ENCODE peak calls at places on chromosomes 7 and 10, in seven cellular contexts. One of them, this sample, is unnamed.
A peak's percentile ranks its signal among the peaks of the same experiment; 100 is the strongest.

GRCh38 chr10:112361951-112362770 is 11.8 kb upstream of the ACSL5 start:
- DNase-seq in colonic mucosa: peak; percentile 79
- DNase-seq in chondrocyte: no peak
- DNase-seq in astrocyte of the spinal cord: peak; percentile 4
- DNase-seq in NB4: no peak
- DNase-seq in choroid plexus epithelial cell: peak; percentile 38
- DNase-seq in adrenal gland: peak; percentile 92
- DNase-seq in this sample: peak; percentile 93

GRCh38 chr7:31003721-31004120 is 40.0 kb downstream of the GHRHR start:
- DNase-seq in astrocyte of the spinal cord: no peak
- DNase-seq in chondrocyte: no peak
- DNase-seq in colonic mucosa: no peak
- DNase-seq in choroid plexus epithelial cell: no peak
- DNase-seq in adrenal gland: no peak
- DNase-seq in NB4: no peak
- DNase-seq in this sample: peak; percentile 21

GRCh38 chr7:140048989-140049338 is 13.8 kb downstream of the PARP12 start:
- DNase-seq in colonic mucosa: no peak
- DNase-seq in chondrocyte: no peak
- DNase-seq in astrocyte of the spinal cord: no peak
- DNase-seq in choroid plexus epithelial cell: no peak
- DNase-seq in NB4: no peak
- DNase-seq in adrenal gland: no peak
- DNase-seq in this sample: no peak

GRCh38 chr7:22442187-22442886 is 57.7 kb downstream of the STEAP1B start:
- DNase-seq in chondrocyte: no peak
- DNase-seq in colonic mucosa: no peak
- DNase-seq in choroid plexus epithelial cell: no peak
- DNase-seq in adrenal gland: no peak
- DNase-seq in NB4: no peak
- DNase-seq in astrocyte of the spinal cord: no peak
- DNase-seq in this sample: no peak

GRCh38 chr10:79149662-79150443 is 81.1 kb downstream of the ZMIZ1 start:
- DNase-seq in astrocyte of the spinal cord: peak; percentile 65
- DNase-seq in colonic mucosa: peak; percentile 83
- DNase-seq in NB4: peak; percentile 62
- DNase-seq in choroid plexus epithelial cell: peak; percentile 61
- DNase-seq in adrenal gland: peak; percentile 93
- DNase-seq in chondrocyte: no peak
- DNase-seq in this sample: peak; percentile 97

GRCh38 chr10:103575416-103576075 is 82.0 kb downstream of the NEURL1 start:
- DNase-seq in astrocyte of the spinal cord: no peak
- DNase-seq in choroid plexus epithelial cell: no peak
- DNase-seq in NB4: no peak
- DNase-seq in chondrocyte: no peak
- DNase-seq in adrenal gland: no peak
- DNase-seq in colonic mucosa: no peak
- DNase-seq in this sample: no peak

GRCh38 chr10:88244781-88245350 is 338.3 kb downstream of the RNLS start:
- DNase-seq in choroid plexus epithelial cell: no peak
- DNase-seq in colonic mucosa: no peak
- DNase-seq in NB4: no peak
- DNase-seq in adrenal gland: no peak
- DNase-seq in chondrocyte: no peak
- DNase-seq in astrocyte of the spinal cord: no peak
- DNase-seq in this sample: no peak

GRCh38 chr10:131499566-131499965 is 188.0 kb upstream of the TCERG1L start:
- DNase-seq in choroid plexus epithelial cell: no peak
- DNase-seq in adrenal gland: no peak
- DNase-seq in astrocyte of the spinal cord: no peak
- DNase-seq in chondrocyte: peak; percentile 72
- DNase-seq in colonic mucosa: no peak
- DNase-seq in NB4: no peak
- DNase-seq in this sample: no peak

GRCh38 chr7:44079221-44080021 is 2.9 kb downstream of the POLM start:
- DNase-seq in NB4: no peak
- DNase-seq in adrenal gland: no peak
- DNase-seq in choroid plexus epithelial cell: no peak
- DNase-seq in colonic mucosa: no peak
- DNase-seq in chondrocyte: peak; percentile 78
- DNase-seq in astrocyte of the spinal cord: no peak
- DNase-seq in this sample: no peak

GRCh38 chr7:158567153-158567603 is 20.4 kb downstream of the PTPRN2 start:
- DNase-seq in astrocyte of the spinal cord: no peak
- DNase-seq in chondrocyte: peak; percentile 36
- DNase-seq in adrenal gland: no peak
- DNase-seq in NB4: peak; percentile 64
- DNase-seq in colonic mucosa: no peak
- DNase-seq in choroid plexus epithelial cell: no peak
- DNase-seq in this sample: no peak

GRCh38 chr7:97390915-97391593 is 273.6 kb downstream of the SDHAF3 start:
- DNase-seq in NB4: no peak
- DNase-seq in adrenal gland: no peak
- DNase-seq in colonic mucosa: no peak
- DNase-seq in astrocyte of the spinal cord: no peak
- DNase-seq in chondrocyte: no peak
- DNase-seq in choroid plexus epithelial cell: no peak
- DNase-seq in this sample: no peak

GRCh38 chr7:78039791-78040776 is 241.5 kb downstream of the PHTF2 start:
- DNase-seq in choroid plexus epithelial cell: peak; percentile 30
- DNase-seq in NB4: peak; percentile 45
- DNase-seq in astrocyte of the spinal cord: no peak
- DNase-seq in colonic mucosa: peak; percentile 19
- DNase-seq in adrenal gland: peak; percentile 16
- DNase-seq in chondrocyte: no peak
- DNase-seq in this sample: no peak

GRCh38 chr7:133883591-133883990 is 243.5 kb upstream of the LRGUK start:
- DNase-seq in choroid plexus epithelial cell: no peak
- DNase-seq in chondrocyte: no peak
- DNase-seq in NB4: no peak
- DNase-seq in astrocyte of the spinal cord: no peak
- DNase-seq in adrenal gland: no peak
- DNase-seq in colonic mucosa: no peak
- DNase-seq in this sample: no peak

GRCh38 chr10:106863549-106863948 is 301.0 kb downstream of the SORCS1 start:
- DNase-seq in colonic mucosa: no peak
- DNase-seq in chondrocyte: no peak
- DNase-seq in astrocyte of the spinal cord: no peak
- DNase-seq in NB4: peak; percentile 5
- DNase-seq in adrenal gland: no peak
- DNase-seq in choroid plexus epithelial cell: no peak
- DNase-seq in this sample: no peak

GRCh38 chr10:46299267-46299530 is 12.4 kb downstream of the ANTXRL start:
- DNase-seq in chondrocyte: no peak
- DNase-seq in choroid plexus epithelial cell: no peak
- DNase-seq in astrocyte of the spinal cord: no peak
- DNase-seq in adrenal gland: no peak
- DNase-seq in colonic mucosa: no peak
- DNase-seq in NB4: peak; percentile 87
- DNase-seq in this sample: no peak

GRCh38 chr10:13672505-13672904 is 85.7 kb downstream of the PRPF18 start:
- DNase-seq in choroid plexus epithelial cell: no peak
- DNase-seq in NB4: no peak
- DNase-seq in colonic mucosa: no peak
- DNase-seq in chondrocyte: no peak
- DNase-seq in astrocyte of the spinal cord: no peak
- DNase-seq in adrenal gland: no peak
- DNase-seq in this sample: no peak

GRCh38 chr10:93742633-93743349 is 14.9 kb upstream of the LGI1 start:
- DNase-seq in colonic mucosa: no peak
- DNase-seq in adrenal gland: no peak
- DNase-seq in NB4: peak; percentile 87
- DNase-seq in astrocyte of the spinal cord: no peak
- DNase-seq in chondrocyte: no peak
- DNase-seq in choroid plexus epithelial cell: no peak
- DNase-seq in this sample: no peak

GRCh38 chr10:93749218-93749799 is 8.4 kb upstream of the LGI1 start:
- DNase-seq in adrenal gland: peak; percentile 42
- DNase-seq in NB4: no peak
- DNase-seq in colonic mucosa: peak; percentile 38
- DNase-seq in astrocyte of the spinal cord: peak; percentile 13
- DNase-seq in chondrocyte: no peak
- DNase-seq in choroid plexus epithelial cell: peak; percentile 18
- DNase-seq in this sample: peak; percentile 54

GRCh38 chr10:93751074-93751572 is 6.6 kb upstream of the LGI1 start:
- DNase-seq in choroid plexus epithelial cell: no peak
- DNase-seq in adrenal gland: no peak
- DNase-seq in astrocyte of the spinal cord: no peak
- DNase-seq in colonic mucosa: no peak
- DNase-seq in NB4: no peak
- DNase-seq in chondrocyte: no peak
- DNase-seq in this sample: no peak

GRCh38 chr10:93745411-93746065 is 12.2 kb upstream of the LGI1 start:
- DNase-seq in NB4: peak; percentile 43
- DNase-seq in astrocyte of the spinal cord: peak; percentile 16
- DNase-seq in choroid plexus epithelial cell: peak; percentile 26
- DNase-seq in colonic mucosa: no peak
- DNase-seq in adrenal gland: no peak
- DNase-seq in chondrocyte: no peak
- DNase-seq in this sample: peak; percentile 27

GRCh38 chr10:93746844-93747284 is 10.9 kb upstream of the LGI1 start:
- DNase-seq in choroid plexus epithelial cell: peak; percentile 92
- DNase-seq in chondrocyte: no peak
- DNase-seq in colonic mucosa: peak; percentile 36
- DNase-seq in astrocyte of the spinal cord: peak; percentile 96
- DNase-seq in adrenal gland: no peak
- DNase-seq in NB4: peak; percentile 8
- DNase-seq in this sample: peak; percentile 96
- TF ChIP-seq CTCF in choroid plexus epithelial cell: peak; percentile 35
- TF ChIP-seq CTCF in chondrocyte: peak; percentile 75
- TF ChIP-seq CTCF in colonic mucosa: peak; percentile 28
- TF ChIP-seq CTCF in astrocyte of the spinal cord: peak; percentile 32
- TF ChIP-seq CTCF in adrenal gland: no peak
- TF ChIP-seq CTCF in NB4: peak; percentile 11
- TF ChIP-seq CTCF in this sample: peak; percentile 32

GRCh38 chr7:123204206-123204835 is 4.6 kb upstream of the SLC13A1 start:
- DNase-seq in astrocyte of the spinal cord: no peak
- DNase-seq in adrenal gland: no peak
- DNase-seq in NB4: no peak
- DNase-seq in choroid plexus epithelial cell: no peak
- DNase-seq in chondrocyte: no peak
- DNase-seq in colonic mucosa: no peak
- DNase-seq in this sample: no peak

GRCh38 chr7:123209786-123210185 is 10.0 kb upstream of the SLC13A1 start:
- DNase-seq in adrenal gland: peak; percentile 58
- DNase-seq in colonic mucosa: peak; percentile 40
- DNase-seq in NB4: no peak
- DNase-seq in choroid plexus epithelial cell: peak; percentile 71
- DNase-seq in astrocyte of the spinal cord: no peak
- DNase-seq in chondrocyte: no peak
- DNase-seq in this sample: no peak

GRCh38 chr7:123210986-123211385 is 11.2 kb upstream of the SLC13A1 start:
- DNase-seq in adrenal gland: no peak
- DNase-seq in NB4: no peak
- DNase-seq in astrocyte of the spinal cord: no peak
- DNase-seq in chondrocyte: no peak
- DNase-seq in colonic mucosa: no peak
- DNase-seq in choroid plexus epithelial cell: peak; percentile 23
- DNase-seq in this sample: no peak

GRCh38 chr7:123211545-123211944 is 11.8 kb upstream of the SLC13A1 start:
- DNase-seq in NB4: no peak
- DNase-seq in adrenal gland: no peak
- DNase-seq in chondrocyte: no peak
- DNase-seq in choroid plexus epithelial cell: no peak
- DNase-seq in colonic mucosa: no peak
- DNase-seq in astrocyte of the spinal cord: no peak
- DNase-seq in this sample: no peak

DNA sequence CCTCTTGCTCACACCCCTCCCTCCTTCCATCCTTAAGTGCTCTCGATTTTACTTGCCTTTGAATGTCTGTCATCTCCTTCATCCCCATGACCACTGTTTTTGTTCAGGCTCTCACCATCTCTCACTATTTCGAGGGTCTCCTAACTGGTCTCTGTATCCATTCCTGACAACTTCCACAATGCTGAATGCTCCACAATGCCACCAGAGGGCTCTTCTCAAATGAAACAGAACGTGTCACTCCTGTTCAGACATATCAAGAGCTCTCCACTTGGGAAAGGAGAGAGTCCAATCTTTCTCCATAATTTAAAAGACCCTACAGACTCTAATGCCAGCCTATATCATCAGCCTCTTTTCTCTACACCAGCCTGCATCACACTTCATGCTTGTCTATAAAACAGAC is 9.0 kb upstream of the SLC13A1 start:
- DNase-seq in choroid plexus epithelial cell: peak; percentile 73
- DNase-seq in colonic mucosa: no peak
- DNase-seq in NB4: peak; percentile 11
- DNase-seq in chondrocyte: no peak
- DNase-seq in astrocyte of the spinal cord: no peak
- DNase-seq in adrenal gland: peak; percentile 21
- DNase-seq in this sample: peak; percentile 39
- TF ChIP-seq CTCF in choroid plexus epithelial cell: peak; percentile 83
- TF ChIP-seq CTCF in colonic mucosa: peak; percentile 19
- TF ChIP-seq CTCF in NB4: peak; percentile 34
- TF ChIP-seq CTCF in chondrocyte: peak; percentile 76
- TF ChIP-seq CTCF in astrocyte of the spinal cord: peak; percentile 51
- TF ChIP-seq CTCF in adrenal gland: peak; percentile 45
- TF ChIP-seq CTCF in this sample: no peak

DNA sequence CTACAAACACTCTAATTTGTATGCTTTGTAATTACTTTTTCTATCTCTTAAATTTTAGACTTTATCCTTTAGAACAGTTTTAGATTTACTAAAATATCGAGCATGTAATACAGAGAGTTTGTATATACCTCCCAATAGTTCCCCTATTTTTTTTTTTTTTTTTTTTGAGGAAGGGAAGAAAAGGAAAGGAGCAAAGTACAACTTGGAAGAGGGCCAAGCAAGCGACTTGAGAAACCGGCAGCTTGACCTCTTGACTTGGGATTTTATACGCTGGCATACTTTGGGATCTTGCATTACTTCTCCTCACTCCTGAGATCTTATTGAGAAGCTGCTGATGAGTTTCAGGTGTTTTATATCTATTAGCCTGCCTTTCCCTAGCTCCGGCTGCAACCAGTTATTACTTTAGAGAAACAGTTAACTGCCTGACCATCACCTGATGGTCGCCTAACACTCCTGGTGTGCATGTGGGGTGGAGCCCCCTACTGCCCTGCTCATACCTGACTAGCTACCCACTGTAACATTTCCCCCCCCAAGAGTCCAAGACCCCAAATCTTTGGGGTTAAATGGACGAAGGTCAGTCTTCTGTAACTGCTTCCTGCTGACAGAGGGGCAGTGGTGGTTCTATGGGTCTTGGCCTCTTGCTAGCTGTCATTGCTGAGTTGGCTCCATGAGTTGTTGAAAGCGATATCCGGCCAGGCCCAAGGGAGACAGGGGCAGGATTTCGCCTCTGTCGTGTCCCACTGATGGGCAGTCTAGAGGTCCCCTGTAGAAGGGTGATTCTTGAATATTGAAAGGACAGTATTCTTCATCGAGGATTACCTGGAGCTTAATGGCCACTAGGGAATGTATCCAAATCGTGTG is 28.5 kb downstream of the MKLN1 start:
- DNase-seq in astrocyte of the spinal cord: no peak
- DNase-seq in colonic mucosa: peak; percentile 65
- DNase-seq in adrenal gland: no peak
- DNase-seq in NB4: no peak
- DNase-seq in chondrocyte: no peak
- DNase-seq in choroid plexus epithelial cell: peak; percentile 35
- DNase-seq in this sample: peak; percentile 54
- TF ChIP-seq CTCF in astrocyte of the spinal cord: no peak
- TF ChIP-seq CTCF in colonic mucosa: no peak
- TF ChIP-seq CTCF in adrenal gland: no peak
- TF ChIP-seq CTCF in NB4: no peak
- TF ChIP-seq CTCF in chondrocyte: no peak
- TF ChIP-seq CTCF in choroid plexus epithelial cell: no peak
- TF ChIP-seq CTCF in this sample: no peak

GRCh38 chr10:102009801-102010425 is 46.1 kb downstream of the ARMH3 start:
- DNase-seq in colonic mucosa: peak; percentile 49
- DNase-seq in chondrocyte: no peak
- DNase-seq in adrenal gland: peak; percentile 61
- DNase-seq in astrocyte of the spinal cord: peak; percentile 90
- DNase-seq in NB4: peak; percentile 78
- DNase-seq in choroid plexus epithelial cell: peak; percentile 97
- DNase-seq in this sample: peak; percentile 87
- TF ChIP-seq CTCF in colonic mucosa: peak; percentile 86
- TF ChIP-seq CTCF in chondrocyte: peak; percentile 93
- TF ChIP-seq CTCF in adrenal gland: peak; percentile 97
- TF ChIP-seq CTCF in astrocyte of the spinal cord: peak; percentile 98
- TF ChIP-seq CTCF in NB4: peak; percentile 99
- TF ChIP-seq CTCF in choroid plexus epithelial cell: peak; percentile 100
- TF ChIP-seq CTCF in this sample: peak; percentile 91

This sample was measured in MCF 10A.